ENCODE peak calls at places on chromosomes 7 and 10, in six cellular contexts. One of them, this sample, is unnamed.

GRCh38 chr7:673681-674453 is 52.6 kb upstream of the DNAAF5 start:
- DNase-seq in IMR-90: no peak
- DNase-seq in mesendoderm: no peak
- DNase-seq in mesenchymal stem cell: no peak
- DNase-seq in H9: peak
- DNase-seq in H1: no peak
- DNase-seq in this sample: no peak

GRCh38 chr10:132942101-132942739 is at the start of gene CFAP46:
- DNase-seq in IMR-90: peak
- DNase-seq in mesendoderm: peak
- DNase-seq in mesenchymal stem cell: peak
- DNase-seq in H9: peak
- DNase-seq in H1: no peak
- DNase-seq in this sample: peak

GRCh38 chr7:51043461-51043860 is 260.8 kb upstream of the GRB10 start:
- DNase-seq in IMR-90: no peak
- DNase-seq in mesendoderm: no peak
- DNase-seq in mesenchymal stem cell: no peak
- DNase-seq in H9: no peak
- DNase-seq in H1: no peak
- DNase-seq in this sample: no peak

GRCh38 chr7:129853661-129854268 is 99.0 kb downstream of the UBE2H start:
- DNase-seq in IMR-90: no peak
- DNase-seq in mesendoderm: no peak
- DNase-seq in mesenchymal stem cell: peak
- DNase-seq in H9: no peak
- DNase-seq in H1: no peak
- DNase-seq in this sample: no peak

GRCh38 chr10:58436071-58436470 is 50.9 kb downstream of the TFAM start:
- DNase-seq in IMR-90: no peak
- DNase-seq in mesendoderm: peak
- DNase-seq in mesenchymal stem cell: no peak
- DNase-seq in H9: no peak
- DNase-seq in H1: no peak
- DNase-seq in this sample: no peak

GRCh38 chr7:54773472-54774399 is 14.7 kb upstream of the SEC61G start:
- DNase-seq in IMR-90: peak
- DNase-seq in mesendoderm: peak
- DNase-seq in mesenchymal stem cell: peak
- DNase-seq in H9: peak
- DNase-seq in H1: peak
- DNase-seq in this sample: peak

GRCh38 chr7:151756076-151756731 is 120.7 kb downstream of the PRKAG2 start:
- DNase-seq in IMR-90: peak
- DNase-seq in mesendoderm: no peak
- DNase-seq in mesenchymal stem cell: peak
- DNase-seq in H9: no peak
- DNase-seq in H1: no peak
- DNase-seq in this sample: no peak

GRCh38 chr10:72328045-72328828 is 26.5 kb downstream of the DNAJB12 start:
- DNase-seq in IMR-90: peak
- DNase-seq in mesendoderm: peak
- DNase-seq in mesenchymal stem cell: peak
- DNase-seq in H9: peak
- DNase-seq in H1: no peak
- DNase-seq in this sample: no peak

GRCh38 chr10:62817763-62818425 is 1.7 kb upstream of the EGR2 start:
- DNase-seq in IMR-90: peak
- DNase-seq in mesendoderm: peak
- DNase-seq in mesenchymal stem cell: peak
- DNase-seq in H9: peak
- DNase-seq in H1: peak
- DNase-seq in this sample: peak

GRCh38 chr10:1514641-1515040 is 222.7 kb downstream of the ADARB2 start:
- DNase-seq in IMR-90: no peak
- DNase-seq in mesendoderm: no peak
- DNase-seq in mesenchymal stem cell: no peak
- DNase-seq in H9: no peak
- DNase-seq in H1: no peak
- DNase-seq in this sample: no peak

GRCh38 chr7:96310106-96310505 is 11.8 kb downstream of the SLC25A13 start:
- DNase-seq in IMR-90: no peak
- DNase-seq in mesendoderm: no peak
- DNase-seq in mesenchymal stem cell: no peak
- DNase-seq in H9: no peak
- DNase-seq in H1: no peak
- DNase-seq in this sample: no peak

GRCh38 chr10:26211781-26212444 is 4.7 kb upstream of the GAD2 start:
- DNase-seq in IMR-90: no peak
- DNase-seq in mesendoderm: peak
- DNase-seq in mesenchymal stem cell: no peak
- DNase-seq in H9: peak
- DNase-seq in H1: no peak
- DNase-seq in this sample: no peak

GRCh38 chr10:110547139-110547761 is 20.2 kb upstream of the SMC3 start:
- DNase-seq in IMR-90: peak
- DNase-seq in mesendoderm: peak
- DNase-seq in mesenchymal stem cell: peak
- DNase-seq in H9: no peak
- DNase-seq in H1: no peak
- DNase-seq in this sample: no peak

GRCh38 chr7:47480576-47481538 is 101.1 kb downstream of the TNS3 start:
- DNase-seq in IMR-90: no peak
- DNase-seq in mesendoderm: no peak
- DNase-seq in mesenchymal stem cell: peak
- DNase-seq in H9: peak
- DNase-seq in H1: peak
- DNase-seq in this sample: no peak

GRCh38 chr7:114392686-114393085 is 21.9 kb upstream of the FOXP2 start:
- DNase-seq in IMR-90: no peak
- DNase-seq in mesendoderm: no peak
- DNase-seq in mesenchymal stem cell: peak
- DNase-seq in H9: no peak
- DNase-seq in H1: no peak
- DNase-seq in this sample: no peak

GRCh38 chr10:31004611-31005193 is 27.0 kb downstream of the ZNF438 start:
- DNase-seq in IMR-90: peak
- DNase-seq in mesendoderm: no peak
- DNase-seq in mesenchymal stem cell: peak
- DNase-seq in H9: no peak
- DNase-seq in H1: no peak
- DNase-seq in this sample: no peak

GRCh38 chr7:150754950-150755349 is 17.7 kb downstream of the GIMAP5 start:
- DNase-seq in IMR-90: no peak
- DNase-seq in mesendoderm: no peak
- DNase-seq in mesenchymal stem cell: no peak
- DNase-seq in H9: no peak
- DNase-seq in H1: no peak
- DNase-seq in this sample: no peak

GRCh38 chr10:62185914-62186692 is 82.5 kb downstream of the RTKN2 start:
- DNase-seq in IMR-90: no peak
- DNase-seq in mesendoderm: no peak
- DNase-seq in mesenchymal stem cell: peak
- DNase-seq in H9: no peak
- DNase-seq in H1: no peak
- DNase-seq in this sample: no peak

GRCh38 chr7:144777005-144777814 is 58.6 kb downstream of the TPK1 start:
- DNase-seq in IMR-90: no peak
- DNase-seq in mesendoderm: no peak
- DNase-seq in mesenchymal stem cell: no peak
- DNase-seq in H9: no peak
- DNase-seq in H1: no peak
- DNase-seq in this sample: no peak

GRCh38 chr10:6713716-6714115 is 133.6 kb upstream of the PRKCQ start:
- DNase-seq in IMR-90: peak
- DNase-seq in mesendoderm: peak
- DNase-seq in mesenchymal stem cell: no peak
- DNase-seq in H9: no peak
- DNase-seq in H1: no peak
- DNase-seq in this sample: no peak

GRCh38 chr10:122102867-122103525 is 114.0 kb downstream of the TACC2 start:
- DNase-seq in IMR-90: peak
- DNase-seq in mesendoderm: no peak
- DNase-seq in mesenchymal stem cell: no peak
- DNase-seq in H9: no peak
- DNase-seq in H1: no peak
- DNase-seq in this sample: no peak

GRCh38 chr7:149248777-149249176 is 9.3 kb downstream of the ZNF212 start:
- DNase-seq in IMR-90: no peak
- DNase-seq in mesendoderm: no peak
- DNase-seq in mesenchymal stem cell: no peak
- DNase-seq in H9: no peak
- DNase-seq in H1: no peak
- DNase-seq in this sample: no peak

GRCh38 chr7:74083117-74083876 is at the start of gene LIMK1:
- DNase-seq in IMR-90: peak
- DNase-seq in mesendoderm: peak
- DNase-seq in mesenchymal stem cell: peak
- DNase-seq in H9: peak
- DNase-seq in H1: no peak
- DNase-seq in this sample: peak

GRCh38 chr7:129522088-129522970 is 20.0 kb downstream of the SMKR1 start:
- DNase-seq in IMR-90: no peak
- DNase-seq in mesendoderm: peak
- DNase-seq in mesenchymal stem cell: peak
- DNase-seq in H9: peak
- DNase-seq in H1: no peak
- DNase-seq in this sample: no peak

GRCh38 chr10:66555061-66555460 is 370.8 kb upstream of the LRRTM3 start:
- DNase-seq in IMR-90: no peak
- DNase-seq in mesendoderm: no peak
- DNase-seq in mesenchymal stem cell: no peak
- DNase-seq in H9: no peak
- DNase-seq in H1: no peak
- DNase-seq in this sample: no peak

GRCh38 chr7:87413951-87414381 is 61.5 kb downstream of the ABCB4 start:
- DNase-seq in IMR-90: peak
- DNase-seq in mesendoderm: no peak
- DNase-seq in mesenchymal stem cell: peak
- DNase-seq in H9: no peak
- DNase-seq in H1: no peak
- DNase-seq in this sample: peak

GRCh38 chr10:58701398-58702135 is 188.9 kb downstream of the BICC1 start:
- DNase-seq in IMR-90: peak
- DNase-seq in mesendoderm: no peak
- DNase-seq in mesenchymal stem cell: no peak
- DNase-seq in H9: no peak
- DNase-seq in H1: no peak
- DNase-seq in this sample: no peak

GRCh38 chr7:141220263-141220662 is 146.4 kb downstream of the TMEM178B start:
- DNase-seq in IMR-90: no peak
- DNase-seq in mesendoderm: peak
- DNase-seq in mesenchymal stem cell: no peak
- DNase-seq in H9: no peak
- DNase-seq in H1: no peak
- DNase-seq in this sample: no peak

GRCh38 chr7:30674876-30675275 is 7.4 kb downstream of the CRHR2 start:
- DNase-seq in IMR-90: no peak
- DNase-seq in mesendoderm: no peak
- DNase-seq in mesenchymal stem cell: no peak
- DNase-seq in H9: no peak
- DNase-seq in H1: no peak
- DNase-seq in this sample: no peak
- H3K23ac ChIP-seq in IMR-90: no peak
- H3K23ac ChIP-seq in mesendoderm: no peak
- H3K23ac ChIP-seq in mesenchymal stem cell: no peak
- H3K23ac ChIP-seq in H9: no peak
- H3K23ac ChIP-seq in H1: no peak
- H3K23ac ChIP-seq in this sample: no peak

GRCh38 chr7:115429918-115430317 is 508.0 kb downstream of the MDFIC start:
- DNase-seq in IMR-90: no peak
- DNase-seq in mesendoderm: no peak
- DNase-seq in mesenchymal stem cell: no peak
- DNase-seq in H9: no peak
- DNase-seq in H1: no peak
- DNase-seq in this sample: no peak
- H2BK15ac ChIP-seq in IMR-90: no peak
- H2BK15ac ChIP-seq in mesendoderm: no peak
- H2BK15ac ChIP-seq in mesenchymal stem cell: no peak
- H2BK15ac ChIP-seq in H9: no peak
- H2BK15ac ChIP-seq in H1: no peak
- H2BK15ac ChIP-seq in this sample: no peak

DNA sequence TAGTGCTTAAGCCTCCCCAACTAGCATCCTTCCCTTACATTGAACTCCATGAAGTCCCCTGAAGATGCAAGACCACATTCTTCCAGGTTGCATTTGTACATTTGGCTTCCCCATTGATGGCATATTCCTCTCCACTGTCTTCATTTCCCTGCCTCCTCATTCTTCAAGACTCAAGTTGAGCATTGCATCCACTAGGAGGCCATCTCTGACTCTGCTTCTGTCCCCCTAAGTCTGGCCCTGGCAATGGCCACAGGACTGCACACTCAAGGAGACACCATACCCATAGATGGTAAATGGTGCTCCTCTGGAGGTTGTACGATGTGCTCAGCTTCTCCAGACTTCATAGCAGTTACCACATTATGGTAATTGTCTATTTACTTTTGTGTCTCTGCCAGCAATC is 112.5 kb downstream of the PTPRZ1 start:
- DNase-seq in IMR-90: no peak
- DNase-seq in mesendoderm: peak
- DNase-seq in mesenchymal stem cell: peak
- DNase-seq in H9: no peak
- DNase-seq in H1: no peak
- DNase-seq in this sample: no peak
- H3K23ac ChIP-seq in IMR-90: no peak
- H3K23ac ChIP-seq in mesendoderm: no peak
- H3K23ac ChIP-seq in mesenchymal stem cell: no peak
- H3K23ac ChIP-seq in H9: no peak
- H3K23ac ChIP-seq in H1: no peak
- H3K23ac ChIP-seq in this sample: no peak

DNA sequence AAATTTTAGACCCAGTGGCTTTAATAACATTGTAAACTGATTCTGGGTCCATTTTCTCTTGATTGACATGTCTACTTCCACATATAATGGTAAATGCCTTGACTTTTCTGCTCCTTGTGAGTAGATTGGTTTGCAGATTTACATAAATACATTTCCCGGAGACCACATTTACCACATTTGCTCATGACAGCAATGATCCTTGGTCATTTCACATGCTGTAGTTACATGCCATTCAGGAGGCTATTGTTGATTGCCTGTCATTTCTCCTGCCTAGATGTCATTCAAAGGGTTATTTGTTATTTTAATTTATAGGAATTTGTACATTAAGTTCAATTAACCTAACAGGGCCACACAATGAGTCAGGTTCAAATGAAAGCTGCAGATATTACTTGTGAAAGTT is 280.5 kb downstream of the CNTNAP2 start:
- DNase-seq in IMR-90: no peak
- DNase-seq in mesendoderm: no peak
- DNase-seq in mesenchymal stem cell: no peak
- DNase-seq in H9: no peak
- DNase-seq in H1: no peak
- DNase-seq in this sample: no peak
- H2BK15ac ChIP-seq in IMR-90: no peak
- H2BK15ac ChIP-seq in mesendoderm: no peak
- H2BK15ac ChIP-seq in mesenchymal stem cell: no peak
- H2BK15ac ChIP-seq in H9: no peak
- H2BK15ac ChIP-seq in H1: no peak
- H2BK15ac ChIP-seq in this sample: no peak

This sample was measured in neuronal stem cell.